ENCODE peak calls at places on chromosomes 4 and X, in seven cellular contexts. Y, G, A, Q, W, L and K are unnamed samples.

GRCh38 chrX:41688835-41689234 is at the start of gene GPR34:
- DNase-seq in A (no peak), G (no peak), W (no peak), Q (no peak), Y (no peak), L (no peak), K (no peak)

GRCh38 chr4:64799751-64800150 is 390.5 kb upstream of the TECRL start:
- DNase-seq in W (no peak), Y (no peak), G (peak), L (peak), A (no peak), Q (no peak), K (no peak)

GRCh38 chr4:87033902-87034301 is 99.1 kb downstream of the AFF1 start:
- DNase-seq in A (no peak), W (no peak), L (peak), Y (no peak), G (peak), Q (no peak), K (no peak)

GRCh38 chr4:119627267-119628190 is 1.1 kb downstream of the PDE5A start:
- DNase-seq in Y (peak), A (peak), Q (peak), L (peak), G (peak), W (peak), K (peak)

GRCh38 chr4:176387571-176387970 is 67.8 kb downstream of the SPCS3 start:
- DNase-seq in L (no peak), W (no peak), Y (no peak), Q (peak), A (peak), G (no peak), K (no peak)

GRCh38 chrX:134599173-134599914 is 58.9 kb downstream of the PLAC1 start:
- DNase-seq in G (no peak), W (no peak), A (peak), Q (no peak), L (no peak), Y (peak), K (no peak)

GRCh38 chr4:92334716-92335350 is 31.1 kb downstream of the GRID2 start:
- DNase-seq in Y (no peak), G (no peak), Q (no peak), A (peak), W (no peak), L (no peak), K (no peak)

GRCh38 chr4:165634766-165635165 is 238.3 kb upstream of the TLL1 start:
- DNase-seq in L (no peak), A (no peak), Y (no peak), G (no peak), W (no peak), Q (no peak), K (no peak)

GRCh38 chr4:5164221-5164912 is 113.1 kb downstream of the STK32B start:
- DNase-seq in Y (no peak), W (no peak), A (no peak), L (peak), G (no peak), Q (no peak), K (no peak)

GRCh38 chr4:20832821-20833220 is 132.6 kb downstream of the PACRGL start:
- DNase-seq in Y (peak), L (no peak), W (no peak), A (no peak), G (no peak), Q (no peak), K (no peak)

GRCh38 chr4:173214661-173215060 is 46.0 kb downstream of the GALNT7 start:
- DNase-seq in Y (no peak), G (no peak), A (peak), L (no peak), Q (peak), W (no peak), K (no peak)
- H3K27ac ChIP-seq in Y (peak), G (no peak), A (no peak), L (no peak), Q (no peak), W (peak), K (no peak)

DNA sequence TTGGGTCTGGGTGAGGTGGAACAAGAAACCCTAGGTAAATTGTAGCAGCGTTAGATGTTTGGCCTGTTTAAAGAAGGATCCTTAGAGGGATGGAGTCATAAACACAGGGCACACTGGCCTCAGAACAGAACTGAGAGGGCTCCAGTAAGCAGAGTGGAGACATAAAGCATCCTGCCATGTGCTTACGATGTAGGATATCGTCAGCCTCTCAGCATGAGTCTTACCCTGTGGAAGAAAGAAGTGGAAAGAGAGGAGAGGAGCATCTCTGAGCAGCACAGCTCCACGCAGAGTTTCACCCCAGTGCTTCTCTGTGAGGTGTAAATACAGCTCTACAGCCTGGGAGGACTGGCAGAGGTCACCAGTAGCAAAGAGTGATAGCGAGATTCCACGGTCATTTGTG is 27.8 kb upstream of the SORBS2 start:
- DNase-seq in L (no peak), G (peak), A (no peak), Q (no peak), Y (peak), W (no peak), K (no peak)
- H3K9ac ChIP-seq in L (no peak), G (no peak), A (peak), Q (no peak), Y (peak), W (peak), K (no peak)

GRCh38 chr4:24625091-24625490 is 40.7 kb upstream of the DHX15 start:
- DNase-seq in A (no peak), G (no peak), Q (no peak), W (no peak), Y (no peak), L (no peak), K (no peak)
- H3K4me2 ChIP-seq in A (no peak), G (no peak), Q (no peak), W (no peak), Y (no peak), L (no peak), K (no peak)

GRCh38 chr4:121799208-121799823 is 1.8 kb upstream of the EXOSC9 start:
- DNase-seq in G (no peak), Y (no peak), W (no peak), L (no peak), Q (no peak), A (no peak), K (no peak)

GRCh38 chr4:121801715-121802075 is 572 bp downstream of the EXOSC9 start:
- DNase-seq in A (no peak), G (no peak), Q (no peak), L (no peak), Y (no peak), W (no peak), K (no peak)

GRCh38 chr4:121800638-121800960 is 524 bp upstream of the EXOSC9 start:
- DNase-seq in G (no peak), W (peak), A (no peak), L (no peak), Y (no peak), Q (no peak), K (no peak)

GRCh38 chr4:121800961-121801714 is at the start of gene EXOSC9:
- DNase-seq in Q (peak), W (peak), Y (peak), A (peak), G (peak), L (peak), K (peak)

DNA sequence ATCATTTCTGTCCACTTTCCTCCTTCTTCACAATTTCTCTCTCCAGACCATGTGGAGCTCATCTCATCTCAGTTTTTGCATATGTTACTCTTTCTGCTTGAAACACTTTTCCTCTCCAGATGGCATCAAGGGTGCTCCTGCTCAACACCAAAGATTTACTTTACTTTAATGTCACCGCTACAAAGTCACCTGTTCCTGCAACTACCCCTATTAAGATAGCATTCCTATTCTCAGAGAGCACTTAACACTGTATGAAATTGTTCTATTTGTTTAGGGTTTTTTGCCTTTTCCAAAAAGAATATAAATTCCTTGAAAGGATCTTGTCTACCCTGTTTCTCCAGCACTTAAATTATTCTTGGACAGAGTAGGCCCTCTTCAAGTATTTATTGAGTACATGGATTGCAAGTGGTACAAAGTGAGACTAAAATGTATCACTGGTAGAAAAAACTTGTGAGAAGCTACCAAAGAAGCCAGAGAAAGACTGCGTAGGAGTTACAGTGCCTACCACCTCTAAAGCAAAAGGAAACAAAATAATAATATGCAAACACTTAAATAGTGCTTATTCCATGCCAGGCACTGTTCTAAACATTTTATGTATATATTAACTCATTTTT is 1.1 kb upstream of the EXOSC9 start:
- DNase-seq in W (no peak), Q (no peak), L (no peak), Y (no peak), A (no peak), G (no peak), K (no peak)
- H3K27ac ChIP-seq in W (peak), Q (no peak), L (no peak), Y (no peak), A (no peak), G (no peak), K (peak)

GRCh38 chr4:144627663-144628076 is 18.3 kb upstream of the HHIP start:
- DNase-seq in Y (peak), A (no peak), G (no peak), W (no peak), L (no peak), Q (peak), K (no peak)
- H3K9ac ChIP-seq in Y (no peak), A (no peak), G (no peak), W (no peak), L (no peak), Q (no peak), K (no peak)

GRCh38 chr4:98143001-98143899 is at the start of gene STPG2:
- DNase-seq in Y (peak), Q (peak), W (peak), A (peak), G (peak), L (peak), K (peak)
- H3K4me2 ChIP-seq in Y (peak), Q (peak), W (peak), A (peak), G (peak), L (peak), K (peak)

DNA sequence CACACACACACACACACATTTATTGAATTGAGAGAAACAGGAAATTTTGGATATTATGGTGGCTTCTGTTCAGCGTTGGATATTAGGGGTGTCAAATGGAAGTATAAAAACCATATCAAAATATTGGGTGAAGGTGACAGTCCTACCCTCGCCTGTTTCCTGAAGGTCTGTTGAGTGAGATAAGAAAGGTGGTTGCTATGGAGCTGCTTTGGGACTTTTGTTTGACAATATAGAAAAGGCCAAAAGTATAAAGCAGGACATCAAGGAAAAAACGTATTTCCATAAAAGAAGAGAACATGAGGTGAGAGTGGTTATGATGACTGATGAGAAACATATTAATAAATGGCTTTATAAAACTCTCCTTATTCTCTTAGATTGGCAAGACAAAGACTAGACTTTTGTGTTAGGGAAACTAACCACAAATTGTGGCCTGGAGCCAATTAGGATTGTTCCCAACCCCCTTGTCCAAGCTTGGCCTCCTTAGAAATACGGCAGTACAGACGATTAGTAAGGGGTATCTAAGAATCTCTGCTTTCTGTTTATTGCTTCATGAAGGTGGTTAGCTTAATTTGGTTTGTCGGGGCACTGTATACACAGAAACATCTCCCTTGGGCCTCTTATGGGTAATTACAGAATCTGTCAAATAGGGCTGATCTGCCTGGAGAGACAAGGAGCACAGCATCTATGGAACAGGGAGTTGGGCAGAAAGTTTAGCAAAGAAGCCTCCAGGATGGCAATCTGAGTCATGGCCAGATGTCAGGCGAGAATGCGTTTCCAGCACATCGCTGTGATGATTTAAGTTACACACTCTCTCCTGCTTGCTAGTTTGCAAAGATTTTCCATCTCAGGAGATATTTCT is 198.0 kb downstream of the CBR4 start:
- DNase-seq in Y (peak), L (no peak), G (no peak), Q (no peak), A (peak), W (no peak), K (no peak)
- H3K27ac ChIP-seq in Y (peak), L (no peak), G (peak), Q (no peak), A (peak), W (peak), K (no peak)

GRCh38 chrX:101409043-101409442 is 1.0 kb downstream of the HNRNPH2 start:
- DNase-seq in W (no peak), A (no peak), L (no peak), Y (peak), Q (no peak), G (no peak), K (no peak)
- H3K9ac ChIP-seq in W (peak), A (peak), L (peak), Y (peak), Q (peak), G (peak), K (peak)